ENCODE peak calls at places on chromosomes 12 and 14, in four cellular contexts. G is K562, J is IMR-90, V is H1. S is an unnamed sample.

GRCh38 chr12:109731806-109732205 is 18.2 kb downstream of the FAM222A start:
- DNase-seq in G (no peak), J (no peak), V (no peak), S (no peak)

GRCh38 chr14:96297000-96297399 is 41.0 kb downstream of the BDKRB1 start:
- DNase-seq in G (no peak), J (peak; percentile 31), V (no peak), S (peak; percentile 12)

GRCh38 chr14:89618309-89618708 is 201.3 kb upstream of the FOXN3 start:
- DNase-seq in G (no peak), J (no peak), V (no peak), S (peak; percentile 12)

GRCh38 chr14:97266653-97267052 is 469.5 kb downstream of the VRK1 start:
- DNase-seq in G (no peak), J (no peak), V (no peak), S (peak; percentile 10)

GRCh38 chr12:57092529-57092862 is 3.6 kb downstream of the NAB2 start:
- DNase-seq in G (no peak), J (no peak), V (no peak), S (no peak)

GRCh38 chr12:113333877-113334785 is 778 bp downstream of the SLC8B1 start:
- DNase-seq in G (no peak), J (no peak), V (no peak), S (no peak)

GRCh38 chr12:43333650-43334043 is 218.4 kb downstream of the ADAMTS20 start:
- DNase-seq in G (no peak), J (no peak), V (no peak), S (no peak)

GRCh38 chr14:59305231-59305630 is 116.8 kb downstream of the DAAM1 start:
- DNase-seq in G (no peak), J (peak; percentile 76), V (no peak), S (no peak)

GRCh38 chr12:2172486-2173214 is 119.9 kb downstream of the CACNA1C start:
- DNase-seq in G (no peak), J (no peak), V (no peak), S (no peak)

GRCh38 chr12:122681814-122682213 is 21.3 kb downstream of the HCAR2 start:
- DNase-seq in G (no peak), J (peak; percentile 16), V (no peak), S (no peak)
- TF ChIP-seq MAFK in G (no peak), J (no peak), V (no peak), S (no peak)

DNA sequence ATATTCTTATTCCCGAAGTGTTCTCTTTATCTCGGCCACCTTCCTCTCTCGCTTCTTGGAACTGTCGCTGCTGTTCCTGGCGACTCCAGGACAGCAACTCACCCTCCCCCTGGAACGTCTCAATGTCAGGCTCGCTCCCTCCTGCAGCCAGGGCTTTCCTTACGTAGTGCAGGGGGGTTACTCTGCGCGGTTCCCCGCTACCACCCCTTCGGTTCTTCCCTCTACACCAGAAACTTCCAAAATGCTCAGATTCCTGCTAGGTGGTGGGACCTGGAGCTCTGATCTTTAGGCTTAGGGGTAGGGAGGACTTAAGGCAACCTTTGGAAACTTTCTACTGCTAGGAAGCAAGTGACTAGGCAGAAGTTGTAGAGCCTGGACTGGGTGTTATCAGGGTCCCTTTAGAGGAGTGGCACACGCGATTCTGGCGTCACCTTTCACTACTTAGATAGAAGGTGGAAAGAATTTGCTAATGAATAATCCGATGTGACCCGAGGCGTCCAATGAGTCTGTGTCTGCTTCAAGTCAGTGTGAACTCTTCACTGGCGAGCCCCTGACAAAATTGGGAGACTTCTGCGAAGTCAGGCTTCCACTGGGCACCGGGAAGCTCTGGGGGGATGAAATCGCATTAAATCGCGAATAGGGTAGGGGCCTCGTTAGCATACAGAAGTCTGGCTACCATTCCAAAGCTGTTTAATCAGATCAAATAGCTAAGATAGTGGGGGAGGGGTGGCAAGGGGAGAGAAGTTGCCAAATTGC is 900 bp upstream of the DPF3 start:
- DNase-seq in G (peak; percentile 37), J (no peak), V (peak; percentile 68), S (no peak)
- H2AFZ ChIP-seq in G (peak overlapping the region; percentile 93), J (peak overlapping the region; percentile 64), V (peak overlapping the region; percentile 1), S (no peak overlapping the region)

GRCh38 chr14:92973798-92974372 is 50.9 kb downstream of the CHGA start:
- DNase-seq in G (no peak), J (no peak), V (no peak), S (no peak)

GRCh38 chr14:92976268-92976667 is 53.3 kb downstream of the CHGA start:
- DNase-seq in G (no peak), J (no peak), V (no peak), S (no peak)

GRCh38 chr14:92971601-92972180 is 48.7 kb downstream of the CHGA start:
- DNase-seq in G (no peak), J (no peak), V (no peak), S (no peak)

GRCh38 chr14:92974541-92975345 is 51.8 kb downstream of the CHGA start:
- DNase-seq in G (no peak), J (no peak), V (no peak), S (no peak)

DNA sequence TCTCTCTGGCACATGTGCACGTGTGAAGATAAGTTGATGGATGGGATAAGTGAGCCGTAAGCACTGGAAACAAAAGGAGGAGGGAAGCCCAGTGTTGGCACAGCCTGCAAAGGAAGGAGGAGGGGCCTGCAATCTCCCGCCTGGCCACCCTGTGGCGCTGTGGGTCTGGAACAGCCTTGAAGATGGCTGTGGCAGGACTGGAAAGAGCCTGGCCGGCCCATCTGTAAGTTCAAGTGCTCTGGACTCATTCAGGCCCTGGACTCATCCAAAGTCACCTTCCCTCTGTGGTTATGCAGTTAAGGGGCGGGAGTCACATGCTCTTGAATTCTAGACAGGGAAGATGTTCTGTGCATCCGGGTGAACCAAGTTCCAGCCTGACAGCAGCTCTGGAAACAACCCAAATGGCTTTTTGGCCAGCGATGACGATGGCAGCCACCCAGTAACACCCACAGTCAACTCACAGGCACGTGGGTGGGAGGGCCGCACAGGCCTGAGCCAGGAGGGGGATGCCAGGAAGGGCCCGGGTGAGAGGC is 50.4 kb downstream of the CHGA start:
- DNase-seq in G (peak; percentile 54), J (peak; percentile 53), V (peak; percentile 100), S (peak; percentile 23)
- TF ChIP-seq MAFK in G (no peak), J (no peak), V (no peak), S (no peak)

DNA sequence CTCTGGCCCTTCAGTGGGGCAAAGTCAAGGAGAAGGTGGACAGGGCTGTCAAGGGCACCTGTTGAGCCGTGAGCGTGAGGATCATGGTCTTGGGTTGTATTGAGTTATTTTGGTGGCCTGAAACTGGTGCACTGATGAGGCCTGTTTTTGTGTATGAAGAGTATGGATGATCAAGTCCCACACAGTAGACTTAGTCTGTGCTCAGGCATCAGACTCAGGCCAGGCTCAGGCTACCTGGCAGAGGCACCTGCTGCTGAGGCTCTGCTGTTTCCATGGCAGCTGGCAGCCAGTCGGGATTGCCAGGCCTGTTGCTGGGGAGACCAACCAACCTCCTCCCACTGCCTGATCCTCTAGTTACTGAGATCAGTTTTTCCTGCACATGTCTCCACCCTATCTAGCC is 5.2 kb downstream of the JPH4 start:
- DNase-seq in G (no peak), J (no peak), V (no peak), S (no peak)
- H2AFZ ChIP-seq in G (no peak overlapping the region), J (no peak overlapping the region), V (no peak overlapping the region), S (no peak overlapping the region)